ENCODE peak calls at places on chromosomes 6 and 20, in ten cellular contexts. V is Right ventricle myocardium superior; Z is foreskin keratinocyte; P is heart left ventricle; T is stimulated activated CD4-positive, alpha-beta T cell treated with anti-CD3 and anti-CD28 coated beads, Interleukin-12 subunit alpha, Interleukin-12 subunit beta, amount 100 ng/mL, for 4 hours; I is AG09319; E is putamen; K is hepatocyte; Q is GM10248; Y is HL-60. R is an unnamed sample.

GRCh38 chr6:40482532-40482931 is 104.6 kb downstream of the LRFN2 start:
- DNase-seq in T (no peak), I (no peak), Y (no peak), E (peak), Q (no peak), V (no peak), Z (no peak), K (no peak), P (no peak), R (no peak)

GRCh38 chr6:147654103-147654845 is 145.8 kb downstream of the SAMD5 start:
- DNase-seq in K (no peak), T (no peak), Q (no peak), Z (no peak), Y (no peak), I (no peak), P (no peak), V (no peak), E (no peak), R (no peak)

GRCh38 chr20:63682384-63683139 is 13.9 kb upstream of the TNFRSF6B start:
- DNase-seq in I (peak), Z (peak), P (peak), T (no peak), E (no peak), K (peak), Q (no peak), Y (no peak), V (peak), R (peak)

GRCh38 chr20:63381781-63382431 is 20.8 kb upstream of the CHRNA4 start:
- DNase-seq in Y (no peak), K (peak), P (no peak), E (no peak), I (no peak), Q (peak), V (no peak), T (peak), Z (no peak), R (no peak)

GRCh38 chr6:82033631-82034211 is 213.8 kb downstream of the IBTK start:
- DNase-seq in Z (no peak), P (peak), V (no peak), E (no peak), Y (no peak), Q (no peak), K (no peak), T (no peak), I (no peak), R (no peak)

GRCh38 chr20:59141818-59142581 is 21.6 kb upstream of the ZNF831 start:
- DNase-seq in K (peak), E (no peak), I (no peak), V (no peak), P (no peak), Z (no peak), Q (no peak), Y (no peak), T (no peak), R (no peak)

GRCh38 chr6:153069897-153070296 is 61.2 kb downstream of the RGS17 start:
- DNase-seq in I (no peak), E (peak), P (no peak), T (no peak), V (no peak), Z (no peak), Y (no peak), K (no peak), Q (no peak), R (no peak)

GRCh38 chr20:47551841-47552240 is 50.2 kb downstream of the NCOA3 start:
- DNase-seq in I (no peak), Z (peak), Q (no peak), E (no peak), Y (no peak), P (no peak), K (no peak), V (no peak), T (no peak), R (no peak)

GRCh38 chr6:125273965-125274364 is 27.8 kb downstream of the HDDC2 start:
- DNase-seq in Z (peak), I (no peak), Q (no peak), E (no peak), V (no peak), Y (no peak), T (no peak), P (peak), K (no peak), R (peak)

GRCh38 chr6:119727504-119728219 is 378.1 kb upstream of the MAN1A1 start:
- DNase-seq in Q (no peak), P (no peak), E (peak), Y (no peak), Z (peak), T (no peak), K (peak), I (no peak), V (no peak), R (no peak)

GRCh38 chr20:330233-331149 is 5.1 kb downstream of the SOX12 start:
- DNase-seq in E (peak), Z (peak), Q (peak), K (peak), I (no peak), Y (peak), V (no peak), P (peak), T (peak), R (no peak)

GRCh38 chr6:136343275-136343674 is 53.6 kb upstream of the BCLAF1 start:
- DNase-seq in V (no peak), E (no peak), Y (no peak), T (no peak), K (no peak), P (no peak), Z (no peak), Q (no peak), I (no peak), R (no peak)

GRCh38 chr20:11452326-11452725 is 465.4 kb upstream of the BTBD3 start:
- DNase-seq in I (no peak), Z (peak), V (no peak), P (no peak), T (no peak), E (no peak), Y (peak), Q (no peak), K (no peak), R (no peak)

GRCh38 chr6:155154158-155154830 is 109.5 kb upstream of the CLDN20 start:
- DNase-seq in E (peak), I (no peak), T (no peak), Y (peak), Z (peak), Q (no peak), P (no peak), V (no peak), K (peak), R (no peak)

GRCh38 chr6:76418657-76419217 is 346.3 kb upstream of the IMPG1 start:
- DNase-seq in K (no peak), I (no peak), Q (no peak), P (no peak), V (no peak), Z (no peak), T (no peak), Y (no peak), E (no peak), R (no peak)

GRCh38 chr6:81756690-81757089 is 4.2 kb upstream of the TENT5A start:
- DNase-seq in P (no peak), V (no peak), K (no peak), Q (no peak), Z (no peak), I (no peak), Y (no peak), T (no peak), E (no peak), R (no peak)

GRCh38 chr20:47956261-47956995 is 171.1 kb upstream of the SULF2 start:
- DNase-seq in K (no peak), Q (no peak), I (no peak), Z (no peak), E (peak), P (peak), T (no peak), V (no peak), Y (no peak), R (no peak)

GRCh38 chr6:47854996-47855395 is 73.2 kb downstream of the OPN5 start:
- DNase-seq in P (no peak), Y (no peak), T (no peak), K (no peak), Q (no peak), V (no peak), Z (peak), I (no peak), E (no peak), R (no peak)

GRCh38 chr6:99912657-99913056 is 81.4 kb downstream of the MCHR2 start:
- DNase-seq in P (no peak), Y (no peak), K (no peak), Z (no peak), Q (no peak), I (no peak), E (no peak), T (no peak), V (no peak), R (no peak)

GRCh38 chr20:43961541-43962471 is 47.2 kb downstream of the TOX2 start:
- DNase-seq in Z (no peak), Y (no peak), T (no peak), K (no peak), P (no peak), Q (no peak), V (no peak), E (no peak), I (no peak), R (no peak)

GRCh38 chr6:168937061-168937460 is 316.6 kb downstream of the THBS2 start:
- DNase-seq in Z (peak), T (no peak), V (no peak), P (no peak), Q (no peak), E (no peak), Y (no peak), K (no peak), I (no peak), R (no peak)

GRCh38 chr6:149242883-149243282 is 74.6 kb upstream of the TAB2 start:
- DNase-seq in Z (no peak), V (no peak), P (no peak), Y (no peak), Q (no peak), E (no peak), T (no peak), I (no peak), K (no peak), R (no peak)

GRCh38 chr20:46010491-46011405 is 2.0 kb downstream of the MMP9 start:
- DNase-seq in V (peak), T (peak), I (no peak), K (no peak), Q (no peak), P (no peak), Y (peak), E (no peak), Z (no peak), R (no peak)

GRCh38 chr6:44969446-44970175 is 358.5 kb upstream of the RUNX2 start:
- DNase-seq in I (no peak), V (no peak), Z (no peak), P (no peak), K (no peak), T (no peak), E (no peak), Y (no peak), Q (no peak), R (no peak)